ENCODE peak calls at places on chromosomes 4 and X, in four cellular contexts. F, Y, H and O are unnamed samples.

GRCh38 chr4:88963817-88964216 is 93.2 kb downstream of the FAM13A start:
- DNase-seq in F (no peak), Y (no peak), H (no peak), O (no peak)

GRCh38 chr4:129379429-129379828 is 283.5 kb downstream of the C4orf33 start:
- DNase-seq in F (no peak), Y (no peak), H (no peak), O (no peak)

GRCh38 chrX:49932786-49933185 is 10.4 kb downstream of the CLCN5 start:
- DNase-seq in F (no peak), Y (no peak), H (no peak), O (no peak)

GRCh38 chr4:156790866-156791265 is 180.7 kb downstream of the PDGFC start:
- DNase-seq in F (no peak), Y (no peak), H (peak), O (no peak)

GRCh38 chrX:71184803-71185495 is 38.1 kb upstream of the GJB1 start:
- DNase-seq in F (no peak), Y (no peak), H (no peak), O (no peak)

GRCh38 chr4:38266616-38267015 is 306.4 kb downstream of the PTTG2 start:
- DNase-seq in F (no peak), Y (peak), H (peak), O (no peak)

GRCh38 chr4:188971125-188971524 is 831.9 kb downstream of the TRIML1 start:
- DNase-seq in F (no peak), Y (no peak), H (no peak), O (no peak)

GRCh38 chr4:79823148-79823763 is 249.8 kb downstream of the ANTXR2 start:
- DNase-seq in F (no peak), Y (no peak), H (no peak), O (no peak)

GRCh38 chrX:72572248-72573157 is at the start of gene HDAC8:
- DNase-seq in F (peak), Y (peak), H (peak), O (peak)

GRCh38 chr4:68476191-68476590 is 28.9 kb downstream of the TMPRSS11E start:
- DNase-seq in F (no peak), Y (no peak), H (no peak), O (no peak)

GRCh38 chr4:184453402-184454160 is 20.8 kb downstream of the IRF2 start:
- DNase-seq in F (no peak), Y (peak), H (no peak), O (peak)

GRCh38 chr4:180261346-180261745 is 1981.9 kb upstream of the TENM3 start:
- DNase-seq in F (peak), Y (no peak), H (no peak), O (no peak)

DNA sequence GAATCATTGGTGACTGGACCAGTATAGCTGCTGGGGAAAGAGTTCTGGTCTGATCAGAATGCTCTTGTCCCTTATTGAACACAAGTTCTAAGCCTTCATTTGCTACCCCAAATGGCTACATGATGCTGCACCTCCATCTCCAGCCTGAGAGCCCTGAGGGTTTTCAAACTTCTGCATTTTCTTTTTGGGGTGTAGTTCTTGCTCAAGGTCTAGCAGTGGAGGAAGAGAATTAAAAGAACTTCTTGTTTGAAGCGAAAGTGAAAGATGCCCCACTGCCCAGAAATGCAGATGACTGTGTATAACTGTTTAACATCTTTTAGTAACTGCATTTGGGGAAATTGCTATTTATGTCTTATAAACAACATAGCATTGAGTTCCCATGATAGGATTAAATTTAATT is 38.5 kb downstream of the LAMTOR3 start:
- DNase-seq in F (no peak), Y (no peak), H (no peak), O (no peak)
- TF ChIP-seq ELF4 in F (no peak), Y (no peak), H (no peak), O (no peak)

GRCh38 chr4:139333046-139333445 is 30.8 kb upstream of the NDUFC1 start:
- DNase-seq in F (no peak), Y (no peak), H (no peak), O (no peak)

GRCh38 chr4:139324620-139325019 is 22.3 kb upstream of the NDUFC1 start:
- DNase-seq in F (no peak), Y (no peak), H (no peak), O (no peak)

GRCh38 chr4:139330283-139330682 is 28.0 kb upstream of the NDUFC1 start:
- DNase-seq in F (no peak), Y (no peak), H (no peak), O (no peak)

GRCh38 chr4:139331185-139331584 is 28.9 kb upstream of the NDUFC1 start:
- DNase-seq in F (no peak), Y (no peak), H (no peak), O (no peak)

DNA sequence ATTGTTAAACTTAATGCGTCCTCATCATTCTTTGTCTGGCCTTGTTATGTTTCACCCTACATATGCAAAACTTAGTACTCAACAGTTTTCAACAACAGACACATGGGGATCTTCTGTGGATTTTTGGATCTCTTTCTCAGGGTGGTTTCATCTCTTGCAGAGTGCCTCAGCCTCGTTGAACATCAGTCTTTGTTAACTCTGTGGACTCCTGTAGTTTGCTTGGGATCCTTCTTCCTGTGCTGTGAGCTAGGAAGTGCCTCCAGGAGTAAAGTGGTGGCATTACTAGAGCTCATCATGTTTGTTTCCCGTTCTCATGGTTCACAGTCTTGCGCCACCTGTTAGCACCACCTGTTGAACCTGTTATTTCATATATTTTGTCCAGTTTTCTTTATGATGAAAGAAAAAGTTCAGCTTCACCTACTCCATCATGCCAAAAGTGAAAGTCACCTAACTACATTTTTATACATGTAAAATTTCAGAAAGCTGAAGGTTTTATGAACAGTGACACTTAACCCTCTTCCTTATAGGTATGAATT is 27.5 kb upstream of the NDUFC1 start:
- DNase-seq in F (no peak), Y (no peak), H (no peak), O (no peak)
- TF ChIP-seq ELF4 in F (no peak), Y (no peak), H (no peak), O (no peak)

GRCh38 chr4:42015438-42015837 is 25.1 kb downstream of the SLC30A9 start:
- DNase-seq in F (no peak), Y (no peak), H (no peak), O (no peak)
- TF ChIP-seq ELF4 in F (no peak), Y (no peak), H (no peak), O (no peak)

DNA sequence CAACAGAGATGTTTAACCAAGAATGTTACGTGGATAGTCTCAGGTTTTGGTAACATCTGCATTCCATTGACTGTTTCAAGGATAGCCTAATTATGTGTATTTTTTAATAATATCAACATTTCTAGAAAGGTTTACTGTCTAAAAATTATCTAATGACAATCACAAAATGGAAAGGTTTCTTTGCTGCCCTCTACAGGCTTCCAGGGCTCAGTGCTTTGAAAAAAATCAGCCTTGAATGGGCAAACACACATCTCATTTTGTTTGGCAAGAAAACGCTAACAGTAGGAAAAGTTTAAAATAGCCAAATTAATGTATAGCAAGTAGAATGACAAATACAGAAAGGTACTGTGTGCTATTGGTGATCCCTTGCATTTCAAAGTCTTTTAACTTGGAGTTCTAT is 223.4 kb upstream of the PRPS2 start:
- DNase-seq in F (no peak), Y (peak), H (no peak), O (peak)
- TF ChIP-seq ELF4 in F (no peak), Y (no peak), H (no peak), O (no peak)

GRCh38 chr4:56127698-56128097 is 179.0 kb downstream of the CEP135 start:
- DNase-seq in F (no peak), Y (no peak), H (no peak), O (no peak)

GRCh38 chr4:56132835-56133234 is 184.1 kb downstream of the CEP135 start:
- DNase-seq in F (no peak), Y (no peak), H (no peak), O (no peak)

GRCh38 chr4:56128231-56128630 is 179.5 kb downstream of the CEP135 start:
- DNase-seq in F (no peak), Y (no peak), H (no peak), O (no peak)

GRCh38 chr4:56130609-56131150 is 181.9 kb downstream of the CEP135 start:
- DNase-seq in F (no peak), Y (no peak), H (no peak), O (no peak)

DNA sequence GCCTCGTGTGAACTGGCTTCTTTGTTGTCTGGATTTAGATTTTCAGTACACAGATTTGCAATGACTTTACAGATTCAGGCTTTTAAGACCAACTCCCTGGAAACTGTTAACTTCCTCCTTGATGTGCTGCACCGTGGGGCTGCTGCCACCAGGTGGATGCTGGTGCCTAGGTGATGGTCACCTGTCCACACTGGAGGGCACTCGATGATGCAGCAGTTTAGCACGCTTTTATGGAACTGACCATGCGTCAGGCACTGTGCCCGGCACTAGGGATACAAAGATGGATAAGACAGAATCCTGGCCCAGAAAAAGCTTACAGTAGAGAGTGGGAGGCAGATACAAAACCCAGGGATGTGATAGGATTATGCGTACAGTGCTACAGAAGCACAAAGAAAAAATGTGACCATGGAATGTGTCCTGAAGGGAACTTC is 180.7 kb downstream of the CEP135 start:
- DNase-seq in F (peak), Y (peak), H (peak), O (peak)
- TF ChIP-seq ELF4 in F (no peak), Y (no peak), H (no peak), O (no peak)

GRCh38 chrX:11398139-11398538 is 104.9 kb downstream of the AMELX start:
- DNase-seq in F (no peak), Y (no peak), H (no peak), O (no peak)

GRCh38 chrX:11395859-11396258 is 102.6 kb downstream of the AMELX start:
- DNase-seq in F (no peak), Y (no peak), H (no peak), O (no peak)

GRCh38 chrX:11399481-11399880 is 106.3 kb downstream of the AMELX start:
- DNase-seq in F (no peak), Y (no peak), H (no peak), O (no peak)

GRCh38 chrX:11398785-11399184 is 105.6 kb downstream of the AMELX start:
- DNase-seq in F (no peak), Y (no peak), H (no peak), O (no peak)

GRCh38 chrX:11397680-11398079 is 104.5 kb downstream of the AMELX start:
- DNase-seq in F (no peak), Y (no peak), H (no peak), O (no peak)
- TF ChIP-seq ELF4 in F (no peak), Y (no peak), H (no peak), O (no peak)

GRCh38 chr4:152633118-152633517 is 46.7 kb downstream of the TMEM154 start:
- DNase-seq in F (peak), Y (no peak), H (no peak), O (no peak)
- TF ChIP-seq ELF4 in F (no peak), Y (no peak), H (no peak), O (no peak)